ENCODE peak calls at places on chromosomes 1 and 21, in ten cellular contexts. X, W, J, L, G, I, B, P, E and M are unnamed samples.

GRCh38 chr1:32199717-32200072 is 700 bp upstream of the CCDC28B start:
- DNase-seq in X (no peak), W (no peak), J (peak), L (no peak), G (no peak), I (no peak), B (no peak), P (no peak), E (no peak), M (no peak)

GRCh38 chr1:86976664-86977063 is 62.2 kb downstream of the HS2ST1 start:
- DNase-seq in X (no peak), W (no peak), J (no peak), L (no peak), G (no peak), I (no peak), B (no peak), P (no peak), E (no peak), M (no peak)

GRCh38 chr1:6835139-6835538 is 49.9 kb downstream of the CAMTA1 start:
- DNase-seq in X (no peak), W (no peak), J (no peak), L (no peak), G (no peak), I (no peak), B (no peak), P (no peak), E (no peak), M (no peak)

GRCh38 chr1:21217812-21218596 is 41.3 kb upstream of the EIF4G3 start:
- DNase-seq in X (peak), W (peak), J (peak), L (peak), G (peak), I (peak), B (no peak), P (peak), E (no peak), M (peak)

GRCh38 chr1:59552001-59552400 is 255.1 kb downstream of the FGGY start:
- DNase-seq in X (no peak), W (peak), J (no peak), L (no peak), G (no peak), I (no peak), B (no peak), P (no peak), E (no peak), M (no peak)

GRCh38 chr1:160083968-160084770 is 2.8 kb downstream of the KCNJ9 start:
- DNase-seq in X (peak), W (peak), J (peak), L (no peak), G (peak), I (peak), B (peak), P (peak), E (no peak), M (peak)

GRCh38 chr1:99207216-99207615 is 57.1 kb upstream of the PLPPR4 start:
- DNase-seq in X (no peak), W (no peak), J (no peak), L (no peak), G (no peak), I (no peak), B (no peak), P (no peak), E (no peak), M (no peak)

GRCh38 chr1:14810631-14811325 is 212.3 kb downstream of the KAZN start:
- DNase-seq in X (no peak), W (peak), J (peak), L (no peak), G (no peak), I (no peak), B (no peak), P (no peak), E (no peak), M (peak)

GRCh38 chr1:230907472-230908205 is 39.3 kb upstream of the C1orf198 start:
- DNase-seq in X (no peak), W (no peak), J (no peak), L (no peak), G (no peak), I (no peak), B (no peak), P (no peak), E (no peak), M (no peak)

GRCh38 chr1:209831615-209832014 is 3.8 kb downstream of the UTP25 start:
- DNase-seq in X (no peak), W (no peak), J (peak), L (no peak), G (peak), I (no peak), B (no peak), P (no peak), E (no peak), M (no peak)

GRCh38 chr1:27395441-27396195 is 3.2 kb downstream of the GPR3 start:
- DNase-seq in X (peak), W (peak), J (peak), L (peak), G (peak), I (peak), B (no peak), P (peak), E (no peak), M (peak)

GRCh38 chr1:10626781-10627410 is 152.1 kb downstream of the PEX14 start:
- DNase-seq in X (no peak), W (peak), J (no peak), L (no peak), G (no peak), I (no peak), B (no peak), P (no peak), E (no peak), M (no peak)

GRCh38 chr21:17351766-17352165 is 161.1 kb upstream of the CXADR start:
- DNase-seq in X (no peak), W (no peak), J (no peak), L (no peak), G (no peak), I (no peak), B (no peak), P (no peak), E (no peak), M (no peak)

GRCh38 chr21:46027855-46028493 is 46.4 kb downstream of the COL6A1 start:
- DNase-seq in X (no peak), W (no peak), J (peak), L (no peak), G (peak), I (no peak), B (no peak), P (no peak), E (no peak), M (peak)

GRCh38 chr21:44574457-44575306 is 1.2 kb downstream of the KRTAP10-4 start:
- DNase-seq in X (no peak), W (peak), J (no peak), L (peak), G (no peak), I (no peak), B (no peak), P (no peak), E (no peak), M (no peak)

GRCh38 chr1:55506686-55507577 is 291.8 kb upstream of the USP24 start:
- DNase-seq in X (no peak), W (no peak), J (peak), L (no peak), G (peak), I (no peak), B (no peak), P (no peak), E (no peak), M (peak)

GRCh38 chr1:109890115-109890953 is 20.3 kb upstream of the CSF1 start:
- DNase-seq in X (peak), W (no peak), J (no peak), L (no peak), G (no peak), I (no peak), B (no peak), P (peak), E (no peak), M (no peak)

GRCh38 chr1:110094931-110095654 is 17.1 kb upstream of the UBL4B start:
- DNase-seq in X (no peak), W (no peak), J (no peak), L (no peak), G (no peak), I (no peak), B (no peak), P (no peak), E (no peak), M (no peak)

GRCh38 chr1:160542303-160542945 is 19.4 kb upstream of the SLAMF6 start:
- DNase-seq in X (no peak), W (no peak), J (no peak), L (no peak), G (no peak), I (no peak), B (no peak), P (no peak), E (no peak), M (peak)

GRCh38 chr1:143691400-143691891 is 280.3 kb downstream of the FAM72C start:
- DNase-seq in X (no peak), W (no peak), J (peak), L (peak), G (no peak), I (no peak), B (no peak), P (no peak), E (no peak), M (peak)

GRCh38 chr1:235712812-235713211 is 63.2 kb upstream of the GNG4 start:
- DNase-seq in X (no peak), W (no peak), J (no peak), L (no peak), G (peak), I (no peak), B (no peak), P (no peak), E (no peak), M (peak)

GRCh38 chr1:155062702-155063411 is 683 bp upstream of the EFNA4 start:
- DNase-seq in X (peak), W (peak), J (no peak), L (peak), G (peak), I (peak), B (no peak), P (peak), E (no peak), M (peak)

GRCh38 chr1:4613606-4614370 is 40.6 kb upstream of the AJAP1 start:
- DNase-seq in X (no peak), W (no peak), J (no peak), L (no peak), G (no peak), I (no peak), B (no peak), P (no peak), E (no peak), M (no peak)

GRCh38 chr1:205967555-205968335 is 24.5 kb upstream of the SLC26A9 start:
- DNase-seq in X (no peak), W (no peak), J (no peak), L (no peak), G (no peak), I (no peak), B (no peak), P (no peak), E (no peak), M (no peak)

GRCh38 chr1:221611930-221612777 is 129.7 kb downstream of the DUSP10 start:
- DNase-seq in X (no peak), W (no peak), J (peak), L (peak), G (peak), I (no peak), B (no peak), P (no peak), E (no peak), M (peak)

GRCh38 chr1:165686121-165686970 is 12.0 kb downstream of the ALDH9A1 start:
- DNase-seq in X (peak), W (no peak), J (no peak), L (peak), G (no peak), I (no peak), B (no peak), P (peak), E (no peak), M (peak)

GRCh38 chr1:53137729-53138128 is 4.7 kb downstream of the SLC1A7 start:
- DNase-seq in X (no peak), W (no peak), J (no peak), L (no peak), G (no peak), I (no peak), B (no peak), P (no peak), E (peak), M (no peak)

GRCh38 chr1:230821346-230821745 is 47.0 kb downstream of the C1orf198 start:
- DNase-seq in X (no peak), W (no peak), J (no peak), L (no peak), G (no peak), I (no peak), B (no peak), P (no peak), E (peak), M (no peak)

GRCh38 chr1:33097137-33097611 is 16.2 kb downstream of the AZIN2 start:
- DNase-seq in X (no peak), W (no peak), J (peak), L (no peak), G (peak), I (no peak), B (no peak), P (no peak), E (no peak), M (peak)

GRCh38 chr1:1678581-1679380 is 13.8 kb downstream of the SLC35E2B start:
- DNase-seq in X (peak), W (peak), J (no peak), L (no peak), G (no peak), I (peak), B (no peak), P (peak), E (no peak), M (no peak)
- TF ChIP-seq CTCF in X (peak), W (peak), J (peak), L (no peak), G (no peak), I (peak), B (no peak), P (no peak), E (no peak), M (peak)

GRCh38 chr1:158689110-158689509 is 2.6 kb upstream of the SPTA1 start:
- DNase-seq in X (no peak), W (no peak), J (no peak), L (no peak), G (no peak), I (no peak), B (no peak), P (no peak), E (no peak), M (no peak)
- TF ChIP-seq CTCF in X (no peak), W (no peak), J (no peak), L (no peak), G (no peak), I (no peak), B (no peak), P (no peak), E (no peak), M (no peak)

DNA sequence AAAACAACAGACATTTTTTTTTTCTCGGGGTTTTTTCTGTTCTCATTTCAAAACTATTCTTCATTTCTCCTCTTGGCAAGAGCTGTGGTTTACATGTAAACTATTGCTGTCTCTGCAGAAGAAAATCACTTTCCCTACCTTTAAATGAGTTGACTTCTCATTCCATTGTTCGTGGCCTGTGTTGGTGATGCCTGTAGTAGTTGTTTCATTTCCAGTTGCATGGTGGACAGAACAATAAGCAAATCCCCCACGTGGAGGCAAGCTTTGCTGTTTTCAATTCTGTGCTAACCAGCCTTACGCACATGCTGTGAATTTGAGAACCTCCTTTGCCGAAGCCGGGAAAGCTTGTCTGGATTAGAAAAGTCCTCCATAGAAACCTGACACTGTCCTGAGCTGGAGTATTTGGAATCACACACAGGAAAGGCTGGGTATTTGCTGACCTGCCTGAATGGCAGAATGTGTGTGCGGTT is 26.2 kb upstream of the MAP3K7CL start:
- DNase-seq in X (no peak), W (no peak), J (no peak), L (no peak), G (no peak), I (no peak), B (no peak), P (peak), E (no peak), M (peak)
- TF ChIP-seq CTCF in X (no peak), W (no peak), J (no peak), L (no peak), G (no peak), I (no peak), B (no peak), P (no peak), E (no peak), M (no peak)

DNA sequence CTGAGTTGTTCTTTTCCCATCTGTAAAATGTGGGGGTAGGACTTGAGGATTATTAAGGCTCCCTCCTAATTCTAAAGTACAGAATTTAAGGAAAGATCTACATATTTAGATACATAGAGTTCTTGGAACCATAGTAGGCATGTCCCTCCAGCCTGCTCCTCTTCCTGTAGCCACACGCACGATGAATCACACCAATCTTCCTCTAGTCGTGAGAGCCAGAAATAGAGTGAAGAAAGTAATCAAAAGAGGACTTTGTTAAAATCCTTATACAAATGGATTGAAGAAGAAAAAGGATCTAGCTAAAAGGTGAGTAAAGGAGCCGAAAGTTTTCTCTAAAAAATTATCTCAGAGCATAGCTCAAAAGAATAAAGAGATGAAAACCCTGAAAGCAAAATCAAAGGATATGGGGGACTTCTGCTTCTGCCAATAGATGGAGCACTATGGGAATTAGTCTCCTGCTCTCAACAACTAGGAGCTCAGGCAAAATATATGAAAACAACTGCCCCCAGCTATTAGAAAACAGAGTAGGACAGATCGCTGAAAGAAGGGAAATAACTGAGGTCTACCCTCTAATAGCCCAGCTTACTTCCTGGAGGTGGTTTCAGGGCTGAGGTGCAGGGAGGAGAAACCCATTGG is 8.5 kb downstream of the C1orf141 start:
- DNase-seq in X (no peak), W (no peak), J (peak), L (no peak), G (no peak), I (no peak), B (no peak), P (no peak), E (no peak), M (no peak)
- TF ChIP-seq CTCF in X (no peak), W (no peak), J (peak), L (peak), G (no peak), I (no peak), B (no peak), P (no peak), E (no peak), M (peak)

GRCh38 chr1:34108711-34109110 is 56.3 kb downstream of the CSMD2 start:
- DNase-seq in X (no peak), W (no peak), J (no peak), L (no peak), G (no peak), I (no peak), B (no peak), P (no peak), E (no peak), M (no peak)

GRCh38 chr1:34115233-34115632 is 49.8 kb downstream of the CSMD2 start:
- DNase-seq in X (no peak), W (no peak), J (no peak), L (no peak), G (no peak), I (no peak), B (no peak), P (no peak), E (no peak), M (no peak)

GRCh38 chr1:34108269-34108668 is 56.8 kb downstream of the CSMD2 start:
- DNase-seq in X (no peak), W (no peak), J (peak), L (no peak), G (no peak), I (no peak), B (no peak), P (no peak), E (no peak), M (no peak)

GRCh38 chr1:34113362-34113761 is 51.7 kb downstream of the CSMD2 start:
- DNase-seq in X (no peak), W (no peak), J (no peak), L (no peak), G (no peak), I (peak), B (no peak), P (no peak), E (no peak), M (peak)

GRCh38 chr1:34113887-34114286 is 51.1 kb downstream of the CSMD2 start:
- DNase-seq in X (no peak), W (no peak), J (peak), L (peak), G (no peak), I (peak), B (no peak), P (no peak), E (no peak), M (peak)
- TF ChIP-seq CTCF in X (no peak), W (no peak), J (peak), L (peak), G (peak), I (peak), B (peak), P (no peak), E (no peak), M (peak)